ENCODE peak calls at places on chromosomes 16 and 17, in seven cellular contexts. Q, F, W, J, O, R and I are unnamed samples.

GRCh38 chr16:31471875-31472558 is at the start of gene TGFB1I1:
- DNase-seq in J (no peak), O (peak; percentile 89), R (peak; percentile 50), F (peak; percentile 80), Q (peak; percentile 49), W (no peak), I (no peak)

GRCh38 chr16:85246973-85247372 is 134.7 kb upstream of the CIBAR2 start:
- DNase-seq in Q (no peak), F (no peak), J (no peak), O (no peak), R (no peak), W (no peak), I (no peak)

GRCh38 chr16:27611340-27611739 is 61.4 kb downstream of the KATNIP start:
- DNase-seq in W (no peak), O (no peak), R (no peak), J (no peak), F (no peak), Q (no peak), I (no peak)

GRCh38 chr17:76267051-76267576 is 2.0 kb downstream of the UBALD2 start:
- DNase-seq in F (no peak), J (no peak), Q (no peak), R (no peak), O (no peak), W (no peak), I (no peak)

GRCh38 chr16:24975428-24975889 is 39.7 kb downstream of the ARHGAP17 start:
- DNase-seq in O (no peak), W (no peak), F (no peak), R (no peak), Q (peak; percentile 2), J (no peak), I (no peak)

GRCh38 chr16:12291989-12292759 is 315.6 kb downstream of the SNX29 start:
- DNase-seq in W (no peak), O (no peak), J (no peak), Q (no peak), R (no peak), F (no peak), I (peak; percentile 6)

GRCh38 chr16:58661199-58661830 is 23.3 kb downstream of the SLC38A7 start:
- DNase-seq in O (no peak), W (no peak), R (peak; percentile 63), J (peak; percentile 52), Q (peak; percentile 69), F (peak; percentile 27), I (no peak)

GRCh38 chr17:80760501-80760900 is 215.9 kb downstream of the RPTOR start:
- DNase-seq in W (no peak), R (no peak), O (no peak), J (no peak), F (no peak), Q (no peak), I (no peak)

GRCh38 chr16:75317101-75317522 is 65.7 kb upstream of the BCAR1 start:
- DNase-seq in J (no peak), Q (peak; percentile 64), R (no peak), F (peak; percentile 20), O (peak; percentile 16), W (no peak), I (no peak)

GRCh38 chr16:72840591-72841381 is 207.1 kb downstream of the ZFHX3 start:
- DNase-seq in W (no peak), R (no peak), J (no peak), Q (no peak), O (no peak), F (no peak), I (no peak)

GRCh38 chr16:1487395-1488053 is 1.2 kb downstream of the PTX4 start:
- DNase-seq in J (no peak), O (no peak), R (no peak), F (no peak), W (peak; percentile 60), Q (no peak), I (no peak)

GRCh38 chr17:1089915-1090314 is 89.9 kb downstream of the ABR start:
- DNase-seq in J (no peak), O (peak; percentile 40), F (no peak), R (no peak), Q (peak; percentile 64), W (peak; percentile 88), I (no peak)

GRCh38 chr16:23679986-23680336 is 1.3 kb downstream of the PLK1 start:
- DNase-seq in Q (no peak), R (no peak), J (no peak), W (no peak), F (no peak), O (no peak), I (no peak)

GRCh38 chr17:1843947-1844346 is 14.1 kb downstream of the RPA1 start:
- DNase-seq in J (no peak), Q (no peak), F (no peak), R (no peak), O (no peak), W (no peak), I (no peak)

GRCh38 chr16:3961449-3961849 is 80.9 kb upstream of the CREBBP start:
- DNase-seq in J (peak; percentile 61), Q (peak; percentile 58), O (no peak), W (no peak), R (no peak), F (no peak), I (peak; percentile 30)

GRCh38 chr17:60224064-60224463 is 74.3 kb downstream of the CA4 start:
- DNase-seq in W (no peak), F (no peak), Q (no peak), J (no peak), R (no peak), O (no peak), I (no peak)

GRCh38 chr17:42387221-42387657 is 1.0 kb downstream of the STAT3 start:
- DNase-seq in J (no peak), F (no peak), O (no peak), Q (peak; percentile 44), R (no peak), W (no peak), I (no peak)

GRCh38 chr16:23333034-23333579 is 31.0 kb downstream of the SCNN1B start:
- DNase-seq in F (no peak), J (no peak), Q (no peak), W (no peak), R (no peak), O (no peak), I (no peak)

GRCh38 chr16:24980077-24980793 is 34.9 kb downstream of the ARHGAP17 start:
- DNase-seq in Q (no peak), O (no peak), R (peak; percentile 19), W (no peak), F (no peak), J (no peak), I (no peak)

GRCh38 chr16:12801511-12802042 is 2.1 kb downstream of the CPPED1 start:
- DNase-seq in J (no peak), W (no peak), Q (peak; percentile 78), O (peak; percentile 69), R (no peak), F (no peak), I (no peak)

GRCh38 chr16:57128787-57129389 is 36.5 kb downstream of the CPNE2 start:
- DNase-seq in J (no peak), F (no peak), O (no peak), W (no peak), R (no peak), Q (no peak), I (no peak)

GRCh38 chr16:68834550-68834949 is 8.8 kb upstream of the TANGO6 start:
- DNase-seq in Q (no peak), R (no peak), W (no peak), J (no peak), O (no peak), F (no peak), I (no peak)

GRCh38 chr16:88533945-88534641 is 36.1 kb upstream of the ZC3H18 start:
- DNase-seq in J (no peak), F (peak; percentile 83), R (peak; percentile 81), O (peak; percentile 78), Q (peak; percentile 72), W (peak; percentile 91), I (peak; percentile 38)

GRCh38 chr17:2688351-2689342 is 22.9 kb downstream of the CLUH start:
- DNase-seq in W (peak; percentile 86), Q (peak; percentile 49), O (no peak), J (peak; percentile 25), R (peak; percentile 47), F (peak; percentile 37), I (no peak)

GRCh38 chr16:15775209-15775608 is 81.6 kb downstream of the MYH11 start:
- DNase-seq in J (no peak), W (no peak), O (no peak), R (no peak), F (no peak), Q (no peak), I (no peak)

GRCh38 chr17:77553459-77554066 is 404.9 kb upstream of the TNRC6C start:
- DNase-seq in F (no peak), R (no peak), Q (no peak), W (no peak), J (no peak), O (no peak), I (no peak)

GRCh38 chr17:59811209-59811608 is 81.5 kb downstream of the TUBD1 start:
- DNase-seq in F (no peak), R (no peak), Q (no peak), W (no peak), J (no peak), O (no peak), I (no peak)

GRCh38 chr17:57881143-57881542 is 31.3 kb upstream of the MRPS23 start:
- DNase-seq in O (no peak), J (no peak), R (peak; percentile 67), F (no peak), Q (peak; percentile 49), W (no peak), I (no peak)
- H3K27ac ChIP-seq in O (peak overlapping the region; percentile 21), J (peak overlapping the region; percentile 28), R (no peak overlapping the region), F (peak overlapping the region; percentile 74), Q (no peak overlapping the region), W (peak overlapping the region; percentile 58), I (peak overlapping the region; percentile 39)

GRCh38 chr17:57466042-57466471 is 209.7 kb downstream of the MSI2 start:
- DNase-seq in O (no peak), W (no peak), J (no peak), F (no peak), Q (no peak), R (peak; percentile 81), I (no peak)
- H3K27ac ChIP-seq in O (no peak overlapping the region), W (no peak overlapping the region), J (no peak overlapping the region), F (no peak overlapping the region), Q (no peak overlapping the region), R (no peak overlapping the region), I (peak overlapping the region; percentile 80)

DNA sequence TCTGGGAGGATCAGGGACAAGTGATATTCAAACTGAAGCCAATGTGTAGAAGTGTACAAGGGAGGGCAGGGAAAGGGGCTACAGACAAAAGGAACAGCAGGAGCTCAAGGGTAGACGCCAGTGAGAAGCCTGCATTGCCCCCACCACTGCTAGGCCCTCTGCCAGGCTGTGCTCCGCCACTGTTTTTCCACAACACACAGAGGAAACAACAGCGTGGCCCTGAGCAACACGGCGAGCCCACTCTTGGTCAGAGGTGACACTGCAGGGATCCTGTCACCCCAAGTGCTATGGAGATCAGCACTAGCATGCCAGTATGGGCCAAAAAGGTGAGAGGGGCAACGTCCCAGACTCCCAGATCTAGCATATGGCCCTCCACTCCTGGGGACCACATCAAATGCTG is 23.4 kb downstream of the MYO18A start:
- DNase-seq in Q (no peak), W (no peak), J (no peak), R (no peak), F (no peak), O (no peak), I (no peak)
- H3K27ac ChIP-seq in Q (no peak overlapping the region), W (peak overlapping the region; percentile 84), J (no peak overlapping the region), R (no peak overlapping the region), F (peak overlapping the region; percentile 75), O (no peak overlapping the region), I (peak overlapping the region; percentile 90)

DNA sequence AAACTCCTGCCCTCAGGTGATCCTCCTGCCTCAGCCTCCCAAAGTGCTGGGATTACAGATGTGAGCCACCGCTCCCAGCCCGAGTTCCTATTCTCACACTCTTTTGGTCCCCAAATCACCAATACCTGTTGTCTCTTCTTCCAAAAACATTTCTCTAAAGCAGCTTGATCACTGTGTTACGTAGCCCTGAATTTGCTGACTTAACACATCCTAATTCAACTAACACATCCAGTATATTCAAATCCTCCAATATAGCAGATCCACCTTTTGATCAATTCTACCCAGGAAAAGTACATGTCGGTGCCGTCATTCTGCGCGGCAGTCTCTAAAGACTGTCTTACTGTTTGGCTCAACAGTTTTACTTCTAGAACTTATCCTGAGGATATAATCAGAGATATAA is 191.3 kb downstream of the ZNF18 start:
- DNase-seq in R (no peak), O (no peak), J (no peak), F (no peak), W (no peak), Q (no peak), I (no peak)
- H3K27ac ChIP-seq in R (no peak overlapping the region), O (no peak overlapping the region), J (no peak overlapping the region), F (no peak overlapping the region), W (no peak overlapping the region), Q (no peak overlapping the region), I (no peak overlapping the region)